ENCODE peak calls at places on chromosome 14, in seven cellular contexts. One of them, this sample, is unnamed.

GRCh38 chr14:69315302-69315701 is 55.3 kb downstream of the GALNT16 start:
- DNase-seq in cardiac fibroblast: peak
- DNase-seq in substantia nigra: no peak
- DNase-seq in T-helper 2 cell: no peak
- DNase-seq in dermis microvascular lymphatic vessel endothelial cell: no peak
- DNase-seq in MV-4-11: no peak
- DNase-seq in RPMI8226: no peak
- DNase-seq in this sample: no peak

GRCh38 chr14:56895154-56895553 is 84.9 kb upstream of the OTX2 start:
- DNase-seq in cardiac fibroblast: no peak
- DNase-seq in substantia nigra: no peak
- DNase-seq in T-helper 2 cell: no peak
- DNase-seq in dermis microvascular lymphatic vessel endothelial cell: no peak
- DNase-seq in MV-4-11: no peak
- DNase-seq in RPMI8226: no peak
- DNase-seq in this sample: no peak

GRCh38 chr14:85660243-85660922 is 130.4 kb downstream of the FLRT2 start:
- DNase-seq in cardiac fibroblast: no peak
- DNase-seq in substantia nigra: no peak
- DNase-seq in T-helper 2 cell: no peak
- DNase-seq in dermis microvascular lymphatic vessel endothelial cell: no peak
- DNase-seq in MV-4-11: no peak
- DNase-seq in RPMI8226: no peak
- DNase-seq in this sample: no peak

GRCh38 chr14:96574633-96575191 is 72.5 kb downstream of the PAPOLA start:
- DNase-seq in cardiac fibroblast: peak
- DNase-seq in substantia nigra: no peak
- DNase-seq in T-helper 2 cell: no peak
- DNase-seq in dermis microvascular lymphatic vessel endothelial cell: peak
- DNase-seq in MV-4-11: no peak
- DNase-seq in RPMI8226: no peak
- DNase-seq in this sample: no peak

GRCh38 chr14:58695514-58695913 is 57.8 kb downstream of the DACT1 start:
- DNase-seq in cardiac fibroblast: no peak
- DNase-seq in substantia nigra: no peak
- DNase-seq in T-helper 2 cell: no peak
- DNase-seq in dermis microvascular lymphatic vessel endothelial cell: no peak
- DNase-seq in MV-4-11: no peak
- DNase-seq in RPMI8226: no peak
- DNase-seq in this sample: no peak

GRCh38 chr14:77902806-77903205 is 102.9 kb downstream of the ADCK1 start:
- DNase-seq in cardiac fibroblast: no peak
- DNase-seq in substantia nigra: no peak
- DNase-seq in T-helper 2 cell: no peak
- DNase-seq in dermis microvascular lymphatic vessel endothelial cell: no peak
- DNase-seq in MV-4-11: no peak
- DNase-seq in RPMI8226: no peak
- DNase-seq in this sample: no peak

GRCh38 chr14:85391455-85391854 is 138.5 kb upstream of the FLRT2 start:
- DNase-seq in cardiac fibroblast: no peak
- DNase-seq in substantia nigra: no peak
- DNase-seq in T-helper 2 cell: no peak
- DNase-seq in dermis microvascular lymphatic vessel endothelial cell: no peak
- DNase-seq in MV-4-11: no peak
- DNase-seq in RPMI8226: no peak
- DNase-seq in this sample: no peak

GRCh38 chr14:64705406-64706118 is 1.3 kb downstream of the PLEKHG3 start:
- DNase-seq in cardiac fibroblast: no peak
- DNase-seq in substantia nigra: peak
- DNase-seq in T-helper 2 cell: no peak
- DNase-seq in dermis microvascular lymphatic vessel endothelial cell: no peak
- DNase-seq in MV-4-11: peak
- DNase-seq in RPMI8226: peak
- DNase-seq in this sample: peak

GRCh38 chr14:20489093-20489994 is 16.0 kb upstream of the RNASE10 start:
- DNase-seq in cardiac fibroblast: peak
- DNase-seq in substantia nigra: no peak
- DNase-seq in T-helper 2 cell: no peak
- DNase-seq in dermis microvascular lymphatic vessel endothelial cell: no peak
- DNase-seq in MV-4-11: peak
- DNase-seq in RPMI8226: no peak
- DNase-seq in this sample: peak

GRCh38 chr14:94132285-94132887 is 3.0 kb upstream of the IFI27L2 start:
- DNase-seq in cardiac fibroblast: peak
- DNase-seq in substantia nigra: peak
- DNase-seq in T-helper 2 cell: peak
- DNase-seq in dermis microvascular lymphatic vessel endothelial cell: peak
- DNase-seq in MV-4-11: peak
- DNase-seq in RPMI8226: peak
- DNase-seq in this sample: peak

GRCh38 chr14:32121536-32121935 is 44.4 kb downstream of the ARHGAP5 start:
- DNase-seq in cardiac fibroblast: no peak
- DNase-seq in substantia nigra: no peak
- DNase-seq in T-helper 2 cell: no peak
- DNase-seq in dermis microvascular lymphatic vessel endothelial cell: no peak
- DNase-seq in MV-4-11: no peak
- DNase-seq in RPMI8226: no peak
- DNase-seq in this sample: no peak

GRCh38 chr14:66624319-66624937 is 116.5 kb downstream of the GPHN start:
- DNase-seq in cardiac fibroblast: peak
- DNase-seq in substantia nigra: peak
- DNase-seq in T-helper 2 cell: no peak
- DNase-seq in dermis microvascular lymphatic vessel endothelial cell: peak
- DNase-seq in MV-4-11: peak
- DNase-seq in RPMI8226: peak
- DNase-seq in this sample: peak

GRCh38 chr14:102210421-102211042 is 70.8 kb downstream of the WDR20 start:
- DNase-seq in cardiac fibroblast: no peak
- DNase-seq in substantia nigra: no peak
- DNase-seq in T-helper 2 cell: no peak
- DNase-seq in dermis microvascular lymphatic vessel endothelial cell: no peak
- DNase-seq in MV-4-11: no peak
- DNase-seq in RPMI8226: no peak
- DNase-seq in this sample: no peak

GRCh38 chr14:30193791-30194407 is 266.3 kb upstream of the PRKD1 start:
- DNase-seq in cardiac fibroblast: peak
- DNase-seq in substantia nigra: no peak
- DNase-seq in T-helper 2 cell: no peak
- DNase-seq in dermis microvascular lymphatic vessel endothelial cell: no peak
- DNase-seq in MV-4-11: no peak
- DNase-seq in RPMI8226: no peak
- DNase-seq in this sample: no peak

GRCh38 chr14:33646692-33647260 is 304.1 kb downstream of the EGLN3 start:
- DNase-seq in cardiac fibroblast: peak
- DNase-seq in substantia nigra: no peak
- DNase-seq in T-helper 2 cell: no peak
- DNase-seq in dermis microvascular lymphatic vessel endothelial cell: peak
- DNase-seq in MV-4-11: no peak
- DNase-seq in RPMI8226: no peak
- DNase-seq in this sample: no peak

GRCh38 chr14:98724734-98725133 is 547.3 kb downstream of the BCL11B start:
- DNase-seq in cardiac fibroblast: no peak
- DNase-seq in substantia nigra: no peak
- DNase-seq in T-helper 2 cell: no peak
- DNase-seq in dermis microvascular lymphatic vessel endothelial cell: no peak
- DNase-seq in MV-4-11: no peak
- DNase-seq in RPMI8226: no peak
- DNase-seq in this sample: no peak

GRCh38 chr14:89303452-89304435 is 113.3 kb downstream of the FOXN3 start:
- DNase-seq in cardiac fibroblast: peak
- DNase-seq in substantia nigra: no peak
- DNase-seq in T-helper 2 cell: no peak
- DNase-seq in dermis microvascular lymphatic vessel endothelial cell: peak
- DNase-seq in MV-4-11: peak
- DNase-seq in RPMI8226: peak
- DNase-seq in this sample: peak

GRCh38 chr14:33676135-33676566 is 274.7 kb downstream of the EGLN3 start:
- DNase-seq in cardiac fibroblast: peak
- DNase-seq in substantia nigra: peak
- DNase-seq in T-helper 2 cell: no peak
- DNase-seq in dermis microvascular lymphatic vessel endothelial cell: peak
- DNase-seq in MV-4-11: no peak
- DNase-seq in RPMI8226: peak
- DNase-seq in this sample: no peak

GRCh38 chr14:88359500-88359899 is 26.0 kb upstream of the SPATA7 start:
- DNase-seq in cardiac fibroblast: no peak
- DNase-seq in substantia nigra: no peak
- DNase-seq in T-helper 2 cell: no peak
- DNase-seq in dermis microvascular lymphatic vessel endothelial cell: no peak
- DNase-seq in MV-4-11: no peak
- DNase-seq in RPMI8226: no peak
- DNase-seq in this sample: no peak

GRCh38 chr14:60648169-60648933 is 926 bp downstream of the SIX1 start:
- DNase-seq in cardiac fibroblast: no peak
- DNase-seq in substantia nigra: no peak
- DNase-seq in T-helper 2 cell: no peak
- DNase-seq in dermis microvascular lymphatic vessel endothelial cell: peak
- DNase-seq in MV-4-11: peak
- DNase-seq in RPMI8226: no peak
- DNase-seq in this sample: no peak

GRCh38 chr14:99872786-99873440 is 79.7 kb downstream of the EML1 start:
- DNase-seq in cardiac fibroblast: no peak
- DNase-seq in substantia nigra: no peak
- DNase-seq in T-helper 2 cell: no peak
- DNase-seq in dermis microvascular lymphatic vessel endothelial cell: no peak
- DNase-seq in MV-4-11: no peak
- DNase-seq in RPMI8226: no peak
- DNase-seq in this sample: no peak

GRCh38 chr14:83566567-83566966 is 1963.4 kb upstream of the FLRT2 start:
- DNase-seq in cardiac fibroblast: no peak
- DNase-seq in substantia nigra: no peak
- DNase-seq in T-helper 2 cell: no peak
- DNase-seq in dermis microvascular lymphatic vessel endothelial cell: no peak
- DNase-seq in MV-4-11: no peak
- DNase-seq in RPMI8226: no peak
- DNase-seq in this sample: no peak

GRCh38 chr14:102007916-102008418 is 43.6 kb downstream of the DYNC1H1 start:
- DNase-seq in cardiac fibroblast: no peak
- DNase-seq in substantia nigra: no peak
- DNase-seq in T-helper 2 cell: no peak
- DNase-seq in dermis microvascular lymphatic vessel endothelial cell: no peak
- DNase-seq in MV-4-11: no peak
- DNase-seq in RPMI8226: no peak
- DNase-seq in this sample: no peak

GRCh38 chr14:54440454-54440853 is 720 bp downstream of the CNIH1 start:
- DNase-seq in cardiac fibroblast: no peak
- DNase-seq in substantia nigra: no peak
- DNase-seq in T-helper 2 cell: no peak
- DNase-seq in dermis microvascular lymphatic vessel endothelial cell: no peak
- DNase-seq in MV-4-11: no peak
- DNase-seq in RPMI8226: no peak
- DNase-seq in this sample: peak

GRCh38 chr14:34035934-34036250 is 85.0 kb upstream of the EGLN3 start:
- DNase-seq in cardiac fibroblast: no peak
- DNase-seq in substantia nigra: no peak
- DNase-seq in T-helper 2 cell: no peak
- DNase-seq in dermis microvascular lymphatic vessel endothelial cell: no peak
- DNase-seq in MV-4-11: no peak
- DNase-seq in RPMI8226: no peak
- DNase-seq in this sample: no peak

GRCh38 chr14:81273961-81274360 is 53.2 kb upstream of the GTF2A1 start:
- DNase-seq in cardiac fibroblast: no peak
- DNase-seq in substantia nigra: no peak
- DNase-seq in T-helper 2 cell: no peak
- DNase-seq in dermis microvascular lymphatic vessel endothelial cell: no peak
- DNase-seq in MV-4-11: no peak
- DNase-seq in RPMI8226: no peak
- DNase-seq in this sample: no peak

GRCh38 chr14:105430535-105430934 is 10.9 kb downstream of the MTA1 start:
- DNase-seq in cardiac fibroblast: peak
- DNase-seq in substantia nigra: no peak
- DNase-seq in T-helper 2 cell: no peak
- DNase-seq in dermis microvascular lymphatic vessel endothelial cell: peak
- DNase-seq in MV-4-11: no peak
- DNase-seq in RPMI8226: no peak
- DNase-seq in this sample: no peak

GRCh38 chr14:24367506-24368214 is at the start of gene NFATC4:
- DNase-seq in cardiac fibroblast: peak
- DNase-seq in substantia nigra: no peak
- DNase-seq in T-helper 2 cell: no peak
- DNase-seq in dermis microvascular lymphatic vessel endothelial cell: peak
- DNase-seq in MV-4-11: no peak
- DNase-seq in RPMI8226: peak
- DNase-seq in this sample: no peak

GRCh38 chr14:24436355-24437019 is 6.1 kb downstream of the SDR39U1 start:
- DNase-seq in cardiac fibroblast: peak
- DNase-seq in substantia nigra: no peak
- DNase-seq in T-helper 2 cell: peak
- DNase-seq in dermis microvascular lymphatic vessel endothelial cell: peak
- DNase-seq in MV-4-11: peak
- DNase-seq in RPMI8226: peak
- DNase-seq in this sample: peak

GRCh38 chr14:23513005-23513412 is 38.6 kb downstream of the ZFHX2 start:
- DNase-seq in cardiac fibroblast: no peak
- DNase-seq in substantia nigra: peak
- DNase-seq in T-helper 2 cell: no peak
- DNase-seq in dermis microvascular lymphatic vessel endothelial cell: no peak
- DNase-seq in MV-4-11: no peak
- DNase-seq in RPMI8226: no peak
- DNase-seq in this sample: no peak

GRCh38 chr14:56004807-56005579 is 113.2 kb upstream of the PELI2 start:
- DNase-seq in cardiac fibroblast: peak
- DNase-seq in substantia nigra: no peak
- DNase-seq in T-helper 2 cell: peak
- DNase-seq in dermis microvascular lymphatic vessel endothelial cell: no peak
- DNase-seq in MV-4-11: peak
- DNase-seq in RPMI8226: peak
- DNase-seq in this sample: no peak

GRCh38 chr14:39499514-39499913 is 67.3 kb upstream of the FBXO33 start:
- DNase-seq in cardiac fibroblast: no peak
- DNase-seq in substantia nigra: no peak
- DNase-seq in T-helper 2 cell: no peak
- DNase-seq in dermis microvascular lymphatic vessel endothelial cell: no peak
- DNase-seq in MV-4-11: no peak
- DNase-seq in RPMI8226: no peak
- DNase-seq in this sample: no peak

GRCh38 chr14:29741909-29742401 is 185.7 kb downstream of the PRKD1 start:
- DNase-seq in cardiac fibroblast: peak
- DNase-seq in substantia nigra: no peak
- DNase-seq in T-helper 2 cell: no peak
- DNase-seq in dermis microvascular lymphatic vessel endothelial cell: peak
- DNase-seq in MV-4-11: no peak
- DNase-seq in RPMI8226: no peak
- DNase-seq in this sample: no peak

GRCh38 chr14:50766338-50766886 is 64.5 kb downstream of the NIN start:
- DNase-seq in cardiac fibroblast: peak
- DNase-seq in substantia nigra: no peak
- DNase-seq in T-helper 2 cell: no peak
- DNase-seq in dermis microvascular lymphatic vessel endothelial cell: no peak
- DNase-seq in MV-4-11: no peak
- DNase-seq in RPMI8226: no peak
- DNase-seq in this sample: no peak

GRCh38 chr14:95018845-95019244 is 138.5 kb downstream of the DICER1 start:
- DNase-seq in cardiac fibroblast: peak
- DNase-seq in substantia nigra: no peak
- DNase-seq in T-helper 2 cell: no peak
- DNase-seq in dermis microvascular lymphatic vessel endothelial cell: no peak
- DNase-seq in MV-4-11: no peak
- DNase-seq in RPMI8226: no peak
- DNase-seq in this sample: no peak

This sample was measured in Kasumi-1.